ENCODE peak calls at places on chromosome 3, in five cellular contexts. N, F, Z, K and W are unnamed samples. For H3K27me3, the result is how much of the 10 kb centered on the place peaks cover.

GRCh38 chr3:143963946-143964345 is 7.7 kb upstream of the DIPK2A start:
- DNase-seq in N (no peak), F (no peak), Z (no peak), K (no peak), W (no peak)

GRCh38 chr3:123143669-123144411 is 57.9 kb upstream of the SEC22A start:
- DNase-seq in N (no peak), F (no peak), Z (peak), K (no peak), W (no peak)

GRCh38 chr3:11671648-11672100 is 28.0 kb upstream of the VGLL4 start:
- DNase-seq in N (no peak), F (no peak), Z (no peak), K (no peak), W (no peak)

GRCh38 chr3:51794202-51794601 is 15.2 kb upstream of the IQCF6 start:
- DNase-seq in N (no peak), F (no peak), Z (no peak), K (no peak), W (no peak)

GRCh38 chr3:34200576-34200975 is 402.1 kb downstream of the PDCD6IP start:
- DNase-seq in N (no peak), F (no peak), Z (peak), K (no peak), W (no peak)

GRCh38 chr3:186172353-186172752 is 63.5 kb upstream of the ETV5 start:
- DNase-seq in N (no peak), F (no peak), Z (no peak), K (no peak), W (no peak)

GRCh38 chr3:125110876-125111480 is 55.2 kb upstream of the HEG1 start:
- DNase-seq in N (no peak), F (no peak), Z (no peak), K (no peak), W (no peak)

GRCh38 chr3:42631650-42632049 is 21.8 kb upstream of the ZBTB47 start:
- DNase-seq in N (no peak), F (no peak), Z (no peak), K (no peak), W (no peak)

GRCh38 chr3:148600440-148600839 is 97.3 kb upstream of the AGTR1 start:
- DNase-seq in N (no peak), F (no peak), Z (no peak), K (no peak), W (no peak)

GRCh38 chr3:197103766-197104165 is 74.1 kb upstream of the MELTF start:
- DNase-seq in N (no peak), F (no peak), Z (no peak), K (no peak), W (no peak)

GRCh38 chr3:70360985-70361384 is 48.5 kb upstream of the MDFIC2 start:
- DNase-seq in N (no peak), F (no peak), Z (peak), K (no peak), W (no peak)

GRCh38 chr3:115246621-115247020 is 99.5 kb upstream of the ZBTB20 start:
- DNase-seq in N (no peak), F (no peak), Z (no peak), K (no peak), W (no peak)

GRCh38 chr3:71341721-71342120 is 241.8 kb downstream of the FOXP1 start:
- DNase-seq in N (no peak), F (no peak), Z (no peak), K (no peak), W (no peak)

GRCh38 chr3:11556234-11556633 is 87.5 kb downstream of the VGLL4 start:
- DNase-seq in N (no peak), F (peak), Z (no peak), K (no peak), W (no peak)

GRCh38 chr3:146159037-146159436 is 1.9 kb downstream of the PLOD2 start:
- DNase-seq in N (no peak), F (no peak), Z (no peak), K (no peak), W (no peak)

GRCh38 chr3:22685598-22685997 is 517.5 kb upstream of the UBE2E2 start:
- DNase-seq in N (no peak), F (no peak), Z (no peak), K (no peak), W (no peak)

GRCh38 chr3:105866656-105867653 is 1.9 kb downstream of the CBLB start:
- DNase-seq in N (no peak), F (no peak), Z (no peak), K (peak), W (no peak)

GRCh38 chr3:76731471-76731870 is 308.4 kb upstream of the ROBO2 start:
- DNase-seq in N (no peak), F (no peak), Z (no peak), K (no peak), W (no peak)

GRCh38 chr3:40876019-40876418 is 323.3 kb upstream of the CTNNB1 start:
- DNase-seq in N (no peak), F (no peak), Z (no peak), K (no peak), W (no peak)

GRCh38 chr3:160150525-160150924 is 74.7 kb upstream of the C3orf80 start:
- DNase-seq in N (no peak), F (no peak), Z (no peak), K (no peak), W (no peak)

GRCh38 chr3:96813820-96814580 is 394 bp upstream of the EPHA6 start:
- DNase-seq in N (no peak), F (peak), Z (peak), K (no peak), W (peak)

GRCh38 chr3:10116138-10116460 is 624 bp downstream of the BRK1 start:
- DNase-seq in N (no peak), F (no peak), Z (no peak), K (peak), W (no peak)

GRCh38 chr3:37667359-37667758 is 194.3 kb upstream of the CTDSPL start:
- DNase-seq in N (no peak), F (no peak), Z (no peak), K (no peak), W (no peak)

GRCh38 chr3:95460274-95460673 is 1354.1 kb upstream of the EPHA6 start:
- DNase-seq in N (no peak), F (no peak), Z (no peak), K (no peak), W (no peak)

GRCh38 chr3:3800076-3800448 is 831 bp downstream of the LRRN1 start:
- DNase-seq in N (no peak), F (no peak), Z (no peak), K (no peak), W (no peak)

GRCh38 chr3:3801510-3801841 is 2.2 kb downstream of the LRRN1 start:
- DNase-seq in N (no peak), F (no peak), Z (no peak), K (no peak), W (no peak)

GRCh38 chr3:3799173-3800075 is at the start of gene LRRN1:
- DNase-seq in N (peak), F (peak), Z (no peak), K (no peak), W (peak)

GRCh38 chr3:3802021-3802420 is 2.8 kb downstream of the LRRN1 start:
- DNase-seq in N (no peak), F (no peak), Z (no peak), K (no peak), W (no peak)

GRCh38 chr3:3800685-3801509 is 1.7 kb downstream of the LRRN1 start:
- DNase-seq in N (no peak), F (peak), Z (no peak), K (no peak), W (no peak)
- H3K4me3 ChIP-seq in N (no peak), F (peak), Z (no peak), K (no peak), W (peak)

GRCh38 chr3:165192610-165193192 is 3.5 kb downstream of the SLITRK3 start:
- DNase-seq in N (no peak), F (no peak), Z (peak), K (no peak), W (no peak)
- H3K27me3 ChIP-seq in N (under half), F (half or more), Z (under half), K (under half), W (under half)

GRCh38 chr3:150761831-150762661 is 923 bp downstream of the SIAH2 start:
- DNase-seq in N (no peak), F (peak), Z (peak), K (peak), W (peak)

GRCh38 chr3:150760431-150761200 is 2.4 kb downstream of the SIAH2 start:
- DNase-seq in N (no peak), F (no peak), Z (no peak), K (no peak), W (no peak)

GRCh38 chr3:150757768-150758167 is 5.2 kb downstream of the SIAH2 start:
- DNase-seq in N (no peak), F (no peak), Z (no peak), K (no peak), W (no peak)

GRCh38 chr3:150759319-150759718 is 3.6 kb downstream of the SIAH2 start:
- DNase-seq in N (no peak), F (no peak), Z (no peak), K (no peak), W (no peak)

GRCh38 chr3:150759947-150760346 is 3.0 kb downstream of the SIAH2 start:
- DNase-seq in N (no peak), F (no peak), Z (no peak), K (no peak), W (no peak)
- H3K4me3 ChIP-seq in N (peak), F (peak), Z (peak), K (peak), W (peak)

DNA sequence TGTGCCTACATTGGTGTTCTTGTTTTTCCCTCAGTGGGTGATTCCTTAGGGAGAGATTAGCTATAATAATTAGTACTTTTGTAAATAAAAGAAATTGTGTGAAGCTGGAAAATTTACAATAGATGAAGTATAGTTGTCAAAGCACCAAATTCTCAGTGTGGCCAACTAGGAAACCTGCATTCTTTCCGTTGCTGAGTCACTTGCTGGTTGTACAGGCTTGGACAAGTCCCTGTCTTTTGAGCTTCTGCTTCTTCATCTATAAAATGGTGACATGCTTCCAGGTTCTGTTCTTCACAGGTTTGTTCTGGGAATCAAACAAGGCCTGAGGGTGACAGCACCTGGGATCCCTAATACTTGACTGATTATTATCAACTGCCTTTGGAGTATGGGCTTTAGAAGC is 184.1 kb upstream of the HES1 start:
- DNase-seq in N (no peak), F (no peak), Z (no peak), K (no peak), W (no peak)
- H3K27me3 ChIP-seq in N (under half), F (under half), Z (under half), K (under half), W (under half)

DNA sequence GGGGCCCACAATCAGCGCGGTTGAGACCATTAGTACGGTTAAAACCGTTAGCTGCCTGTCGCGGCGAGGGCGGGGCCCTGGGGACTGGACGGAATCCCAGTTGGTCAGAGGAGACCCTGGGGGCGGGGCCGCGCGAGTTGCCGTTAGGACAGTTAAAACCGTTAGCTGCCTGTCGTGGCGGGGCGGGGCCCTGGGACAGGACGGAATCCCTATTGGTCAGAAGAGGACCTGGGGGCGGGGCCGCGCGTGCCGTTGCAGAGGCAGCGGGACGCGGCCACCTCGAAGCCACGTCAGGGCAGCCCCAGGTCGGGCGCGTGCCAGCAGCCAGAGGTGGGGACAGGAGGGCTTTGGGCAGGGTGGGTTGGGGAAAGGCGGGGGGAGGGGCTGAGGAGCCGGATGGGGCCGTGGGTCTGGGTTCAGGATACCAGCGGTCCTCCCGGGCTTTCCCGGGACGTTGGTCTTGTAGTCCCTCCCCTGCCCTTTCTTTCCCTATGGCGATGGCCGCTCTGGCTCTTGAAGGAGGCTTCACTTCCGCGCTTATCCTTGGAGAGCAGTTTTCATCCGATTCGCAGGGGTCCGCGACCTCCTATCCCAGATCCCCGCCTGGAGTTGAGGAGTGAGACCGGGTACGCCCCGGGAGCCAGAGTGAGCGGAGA is 28.0 kb downstream of the KLHDC8B start:
- DNase-seq in N (no peak), F (peak), Z (peak), K (no peak), W (peak)
- H3K4me3 ChIP-seq in N (no peak), F (peak), Z (no peak), K (no peak), W (peak)

GRCh38 chr3:181723568-181724431 is 12.1 kb downstream of the SOX2 start:
- DNase-seq in N (no peak), F (no peak), Z (no peak), K (no peak), W (no peak)
- H3K27me3 ChIP-seq in N (under half), F (half or more), Z (under half), K (under half), W (half or more)

DNA sequence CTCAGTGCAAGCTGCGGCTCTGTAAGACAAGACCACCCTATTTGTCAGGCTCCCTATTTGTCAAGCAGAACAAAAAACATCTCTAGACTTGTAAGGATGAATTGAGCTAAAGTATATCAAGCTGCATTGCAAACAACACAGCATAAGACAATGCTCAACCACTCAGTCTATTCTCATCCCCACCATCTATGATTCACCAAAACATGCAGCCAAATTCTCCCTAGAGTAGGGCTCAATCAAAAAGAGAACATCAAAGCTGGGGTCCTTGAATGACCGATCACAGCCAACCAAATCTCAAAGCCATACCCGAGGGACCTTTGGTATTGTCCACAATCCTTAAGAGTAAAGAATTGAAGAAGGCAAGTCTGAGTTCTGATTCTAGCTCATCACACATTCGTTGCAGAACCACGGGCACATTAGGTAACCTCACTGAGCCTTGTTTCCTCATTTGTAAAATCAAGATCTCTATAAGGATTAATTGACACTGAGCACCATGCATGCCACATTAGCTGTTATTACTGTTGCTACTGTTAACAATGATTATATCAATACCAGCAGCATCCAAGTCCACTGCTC is 31.2 kb downstream of the RFTN1 start:
- DNase-seq in N (no peak), F (no peak), Z (no peak), K (no peak), W (no peak)
- H3K4me3 ChIP-seq in N (peak), F (no peak), Z (no peak), K (no peak), W (no peak)

DNA sequence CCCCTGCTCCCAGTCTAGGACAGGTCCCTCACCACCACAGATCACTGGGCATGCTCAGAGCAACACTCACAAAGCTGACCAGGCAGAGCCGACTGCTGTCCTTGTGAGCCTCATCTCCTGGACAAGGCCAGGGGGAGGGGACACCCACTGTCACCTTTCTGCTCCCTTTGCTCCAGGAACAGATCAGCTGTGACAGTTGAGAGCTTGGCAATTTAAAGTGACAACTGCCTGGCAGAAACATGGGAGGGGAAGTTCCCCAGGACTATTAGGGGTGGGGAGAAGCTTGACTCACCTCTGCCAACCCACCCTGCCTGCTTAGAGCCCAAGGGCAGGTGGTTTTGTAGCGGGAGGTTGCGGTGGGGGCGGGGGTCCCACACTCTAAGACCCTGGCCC is 80.6 kb downstream of the IQSEC1 start:
- DNase-seq in N (no peak), F (no peak), Z (no peak), K (no peak), W (no peak)
- H3K27me3 ChIP-seq in N (under half), F (under half), Z (half or more), K (under half), W (under half)

DNA sequence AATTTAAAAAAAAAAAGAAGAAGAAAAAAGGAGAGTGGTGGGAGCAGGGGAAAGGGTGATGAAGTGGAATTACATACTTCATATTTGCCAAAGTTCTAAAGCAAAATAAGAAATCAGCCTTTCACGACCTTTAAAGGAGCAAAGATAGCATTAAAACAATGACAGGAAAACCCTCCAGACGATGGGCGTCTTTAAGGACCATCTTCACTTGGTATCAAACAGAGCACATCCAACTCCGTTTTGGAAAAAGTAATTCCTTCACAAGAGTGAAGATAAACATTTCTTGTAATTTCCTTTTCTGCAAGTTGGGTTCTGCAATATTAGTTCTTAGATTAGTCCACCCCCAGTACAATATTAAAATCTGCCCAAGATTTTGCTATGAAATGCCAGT is 32.8 kb downstream of the FRMD4B start:
- DNase-seq in N (no peak), F (no peak), Z (no peak), K (no peak), W (no peak)
- H3K4me3 ChIP-seq in N (no peak), F (peak), Z (no peak), K (no peak), W (peak)

GRCh38 chr3:14606663-14607339 is 44.8 kb upstream of the CCDC174 start:
- DNase-seq in N (no peak), F (no peak), Z (no peak), K (no peak), W (no peak)

GRCh38 chr3:14602804-14603644 is 48.5 kb upstream of the CCDC174 start:
- DNase-seq in N (no peak), F (no peak), Z (no peak), K (no peak), W (no peak)

GRCh38 chr3:14605744-14606143 is 45.8 kb upstream of the CCDC174 start:
- DNase-seq in N (no peak), F (no peak), Z (no peak), K (no peak), W (no peak)

GRCh38 chr3:14602006-14602803 is 49.4 kb upstream of the CCDC174 start:
- DNase-seq in N (no peak), F (no peak), Z (no peak), K (peak), W (no peak)

DNA sequence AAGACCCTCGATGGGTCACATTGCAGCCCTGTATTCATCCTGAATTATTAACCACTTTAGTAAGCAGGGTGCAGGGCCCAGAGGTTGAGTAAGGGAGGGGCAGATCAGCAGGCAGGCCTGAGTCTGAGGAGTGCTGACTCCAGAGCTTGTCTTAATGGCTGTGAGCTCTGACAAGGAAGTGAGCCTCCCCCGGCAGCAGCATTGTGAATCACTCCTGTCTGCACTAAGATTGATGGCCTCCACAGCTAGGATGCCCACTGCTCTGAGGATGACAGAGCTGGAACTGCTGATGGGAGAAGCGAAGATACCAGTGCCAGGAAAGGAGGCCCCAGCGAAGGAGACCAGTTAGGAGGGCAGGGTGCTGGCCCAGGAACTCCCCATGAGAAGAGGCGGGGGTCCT is 46.5 kb upstream of the CCDC174 start:
- DNase-seq in N (no peak), F (no peak), Z (no peak), K (no peak), W (no peak)
- H3K27me3 ChIP-seq in N (under half), F (under half), Z (half or more), K (under half), W (half or more)